ENCODE peak calls at places on chromosomes 5 and 9, in six cellular contexts. C is HCT116, N is neural progenitor cell, H is SK-N-SH, B is GM23248, R is MM.1S. T is an unnamed sample.

GRCh38 chr5:137838976-137839375 is 28.7 kb upstream of the MYOT start:
- DNase-seq in C (no peak), N (no peak), H (no peak), B (no peak), R (no peak), T (no peak)

GRCh38 chr9:134317431-134318414 is 8.5 kb upstream of the RXRA start:
- DNase-seq in C (no peak), N (no peak), H (no peak), B (peak), R (no peak), T (no peak)

GRCh38 chr9:34399729-34400128 is 23.0 kb upstream of the MYORG start:
- DNase-seq in C (no peak), N (no peak), H (no peak), B (no peak), R (no peak), T (no peak)

GRCh38 chr5:180670586-180671359 is 21.4 kb upstream of the FLT4 start:
- DNase-seq in C (peak), N (peak), H (peak), B (peak), R (peak), T (peak)

GRCh38 chr5:154813736-154814135 is 36.7 kb downstream of the FAXDC2 start:
- DNase-seq in C (no peak), N (no peak), H (no peak), B (no peak), R (no peak), T (no peak)

GRCh38 chr5:91927439-91927838 is 544.3 kb upstream of the ARRDC3 start:
- DNase-seq in C (no peak), N (no peak), H (no peak), B (no peak), R (no peak), T (no peak)

GRCh38 chr5:42772265-42772993 is 15.8 kb downstream of the CCDC152 start:
- DNase-seq in C (no peak), N (no peak), H (no peak), B (peak), R (no peak), T (peak)

GRCh38 chr9:68750786-68751185 is 45.7 kb downstream of the PIP5K1B start:
- DNase-seq in C (no peak), N (peak), H (no peak), B (no peak), R (no peak), T (peak)

GRCh38 chr9:128627906-128628305 is 28.7 kb downstream of the DYNC2I2 start:
- DNase-seq in C (no peak), N (no peak), H (peak), B (no peak), R (no peak), T (no peak)

GRCh38 chr5:5025774-5026406 is 114.2 kb upstream of the ADAMTS16 start:
- DNase-seq in C (no peak), N (no peak), H (peak), B (no peak), R (peak), T (peak)

GRCh38 chr9:14530301-14530700 is 162.9 kb downstream of the ZDHHC21 start:
- DNase-seq in C (no peak), N (peak), H (no peak), B (no peak), R (no peak), T (no peak)

GRCh38 chr5:41789434-41789833 is 80.8 kb downstream of the OXCT1 start:
- DNase-seq in C (no peak), N (no peak), H (no peak), B (no peak), R (no peak), T (no peak)

GRCh38 chr5:78757269-78758053 is 108.9 kb upstream of the LHFPL2 start:
- DNase-seq in C (no peak), N (no peak), H (no peak), B (peak), R (peak), T (peak)

GRCh38 chr5:139808481-139809330 is 13.1 kb downstream of the PSD2 start:
- DNase-seq in C (no peak), N (peak), H (no peak), B (peak), R (peak), T (peak)

GRCh38 chr9:80076105-80076504 is 504.3 kb downstream of the TLE4 start:
- DNase-seq in C (no peak), N (no peak), H (no peak), B (no peak), R (no peak), T (peak)

GRCh38 chr9:114995681-114996221 is 65.4 kb upstream of the TNFSF8 start:
- DNase-seq in C (no peak), N (no peak), H (no peak), B (no peak), R (no peak), T (no peak)

GRCh38 chr9:76537150-76537646 is 78.2 kb downstream of the GCNT1 start:
- DNase-seq in C (no peak), N (peak), H (no peak), B (no peak), R (no peak), T (no peak)

GRCh38 chr5:160539431-160539830 is 117.8 kb downstream of the PTTG1 start:
- DNase-seq in C (no peak), N (no peak), H (no peak), B (peak), R (no peak), T (peak)

GRCh38 chr9:84697494-84698114 is 28.1 kb downstream of the NTRK2 start:
- DNase-seq in C (peak), N (peak), H (peak), B (peak), R (peak), T (peak)

GRCh38 chr9:68894502-68894901 is 119.4 kb downstream of the PRKACG start:
- DNase-seq in C (no peak), N (no peak), H (no peak), B (no peak), R (no peak), T (no peak)

GRCh38 chr9:94881946-94882345 is 155.4 kb downstream of the AOPEP start:
- DNase-seq in C (no peak), N (no peak), H (no peak), B (no peak), R (no peak), T (no peak)

GRCh38 chr9:128628471-128629048 is 28.1 kb downstream of the DYNC2I2 start:
- DNase-seq in C (no peak), N (peak), H (peak), B (peak), R (no peak), T (no peak)

GRCh38 chr9:15606667-15607472 is 54.0 kb downstream of the CCDC171 start:
- DNase-seq in C (peak), N (peak), H (peak), B (peak), R (peak), T (peak)

GRCh38 chr9:33436445-33436844 is 10.9 kb downstream of the AQP3 start:
- DNase-seq in C (no peak), N (peak), H (no peak), B (no peak), R (no peak), T (no peak)

GRCh38 chr5:142601432-142601831 is 84.5 kb downstream of the FGF1 start:
- DNase-seq in C (no peak), N (peak), H (no peak), B (peak), R (no peak), T (no peak)

GRCh38 chr5:131252824-131253171 is 11.1 kb upstream of the CDC42SE2 start:
- DNase-seq in C (no peak), N (no peak), H (no peak), B (no peak), R (peak), T (no peak)

GRCh38 chr9:71115448-71115975 is 5.9 kb downstream of the TRPM3 start:
- DNase-seq in C (no peak), N (no peak), H (no peak), B (no peak), R (no peak), T (no peak)

GRCh38 chr5:58965677-58966414 is 383.0 kb downstream of the RAB3C start:
- DNase-seq in C (no peak), N (no peak), H (no peak), B (no peak), R (no peak), T (no peak)

GRCh38 chr9:112489039-112489546 is 2.5 kb downstream of the KIAA1958 start:
- DNase-seq in C (no peak), N (peak), H (no peak), B (no peak), R (no peak), T (no peak)

DNA sequence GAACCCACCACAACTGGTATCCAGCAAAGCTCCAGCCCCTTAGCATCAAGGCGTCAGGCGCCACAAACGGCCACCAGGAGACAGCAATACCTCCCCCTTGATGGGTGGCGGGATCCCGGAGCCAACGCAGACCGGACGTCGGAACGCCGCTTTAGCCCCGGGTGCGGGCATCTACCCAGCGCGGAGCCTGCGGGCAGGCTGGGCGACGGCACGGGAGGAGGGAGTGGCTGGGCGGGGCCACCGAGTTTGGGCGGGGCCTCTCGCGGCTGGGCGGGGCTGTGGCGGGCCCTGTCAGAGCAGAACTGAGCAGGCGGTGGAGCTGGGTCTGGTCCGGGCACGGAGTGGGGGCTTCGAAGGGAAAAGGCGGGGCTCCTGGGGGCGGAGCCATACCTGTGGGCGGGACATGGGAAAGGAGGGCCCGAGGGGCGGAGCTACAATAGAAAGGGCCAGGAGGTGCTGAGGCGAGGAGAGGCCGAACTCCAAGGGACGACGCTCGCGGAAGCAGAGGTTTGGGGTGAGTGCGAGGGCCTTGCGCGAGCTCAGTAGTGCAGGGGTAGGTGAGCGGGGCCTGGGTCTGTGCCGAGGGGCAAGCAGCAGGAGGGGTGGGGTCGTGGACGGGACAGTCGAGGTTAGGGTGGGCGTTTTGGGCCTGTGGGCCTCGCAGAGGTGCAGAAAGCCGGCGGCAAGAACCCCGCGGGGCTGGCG is 40.2 kb upstream of the GARNL3 start:
- DNase-seq in C (peak), N (peak), H (peak), B (peak), R (peak), T (peak)
- H3K9ac ChIP-seq in C (peak), N (no peak), H (peak), B (no peak), R (peak), T (peak)

GRCh38 chr9:125492719-125493118 is 214.3 kb downstream of the MAPKAP1 start:
- DNase-seq in C (no peak), N (no peak), H (no peak), B (no peak), R (no peak), T (no peak)

GRCh38 chr9:125495137-125496119 is 211.6 kb downstream of the MAPKAP1 start:
- DNase-seq in C (peak), N (no peak), H (no peak), B (peak), R (no peak), T (peak)

GRCh38 chr9:125493384-125493783 is 213.6 kb downstream of the MAPKAP1 start:
- DNase-seq in C (no peak), N (no peak), H (no peak), B (no peak), R (no peak), T (no peak)

GRCh38 chr9:125493861-125494554 is 213.0 kb downstream of the MAPKAP1 start:
- DNase-seq in C (no peak), N (no peak), H (no peak), B (peak), R (no peak), T (no peak)

DNA sequence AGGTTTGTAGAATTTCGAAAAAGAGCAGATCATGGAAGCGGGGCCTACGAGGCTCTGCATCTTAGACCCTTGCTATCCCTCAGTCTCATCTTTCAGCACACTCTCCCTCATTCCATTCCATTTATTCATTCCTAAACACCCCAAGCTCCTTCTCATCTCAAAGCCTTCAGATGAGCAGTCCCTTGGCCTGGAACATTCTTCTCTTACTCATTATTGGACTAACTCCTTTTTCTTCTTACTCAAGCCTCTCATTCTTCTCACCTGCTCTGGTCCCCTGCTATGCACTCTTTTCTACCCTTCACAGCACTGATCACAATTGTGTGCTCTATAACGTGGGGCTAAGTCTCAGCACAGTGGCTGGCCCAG is 212.5 kb downstream of the MAPKAP1 start:
- DNase-seq in C (no peak), N (no peak), H (no peak), B (peak), R (no peak), T (peak)
- TF ChIP-seq EZH2phosphoT487 in C (no peak), N (no peak), H (no peak), B (no peak), R (no peak), T (no peak)

DNA sequence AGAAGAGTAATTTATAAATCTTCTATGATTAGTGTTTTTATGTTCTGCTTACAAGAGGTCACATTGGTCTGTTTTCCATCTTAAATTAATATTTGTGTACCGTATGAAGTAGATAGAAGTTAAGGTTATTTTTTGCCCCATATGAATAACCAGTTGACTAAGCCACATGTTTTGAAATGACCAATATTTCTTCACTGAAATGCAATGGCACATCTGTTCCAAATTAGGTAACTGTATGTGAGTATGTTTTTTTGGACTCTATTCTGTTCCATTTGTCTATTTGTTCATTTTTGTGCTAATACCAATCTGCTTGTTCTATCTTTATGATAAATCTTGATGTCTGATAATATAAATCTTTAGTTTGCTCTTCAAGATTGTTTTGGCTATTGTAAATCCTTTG is 17.7 kb downstream of the JAK2 start:
- DNase-seq in C (no peak), N (no peak), H (no peak), B (peak), R (no peak), T (no peak)
- H3K9ac ChIP-seq in C (no peak), N (no peak), H (no peak), B (peak), R (no peak), T (no peak)

DNA sequence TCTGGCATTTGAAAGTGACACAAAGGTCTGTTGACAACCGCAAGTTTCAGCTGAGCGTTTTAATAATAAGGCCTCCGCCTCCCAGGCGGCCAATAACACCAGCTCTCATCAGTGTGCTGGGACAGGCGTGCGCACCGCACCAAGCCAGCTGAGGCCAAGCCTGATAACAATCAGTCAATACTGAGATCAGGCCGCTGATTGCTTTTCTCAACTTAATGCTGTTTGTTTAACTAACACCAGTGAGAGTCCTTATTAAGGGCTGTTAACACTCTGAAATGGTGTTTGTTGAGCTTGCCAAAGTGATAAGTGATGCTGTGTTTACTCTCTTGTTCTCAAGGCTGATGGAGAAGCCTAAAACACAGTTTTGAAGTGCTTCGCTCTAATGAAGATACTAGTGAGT is 330.2 kb upstream of the KLF4 start:
- DNase-seq in C (no peak), N (peak), H (no peak), B (no peak), R (no peak), T (no peak)
- TF ChIP-seq EZH2phosphoT487 in C (no peak), N (no peak), H (no peak), B (no peak), R (no peak), T (no peak)

GRCh38 chr5:107744418-107745330 is 73.9 kb upstream of the EFNA5 start:
- DNase-seq in C (no peak), N (peak), H (no peak), B (no peak), R (no peak), T (no peak)
- H3K9ac ChIP-seq in C (no peak), N (no peak), H (no peak), B (no peak), R (no peak), T (no peak)

GRCh38 chr5:114223866-114224265 is 138.0 kb upstream of the KCNN2 start:
- DNase-seq in C (peak), N (peak), H (peak), B (peak), R (peak), T (peak)
- TF ChIP-seq EZH2phosphoT487 in C (no peak), N (no peak), H (no peak), B (no peak), R (no peak), T (no peak)

GRCh38 chr5:172450861-172451695 is 3.2 kb downstream of the SH3PXD2B start:
- DNase-seq in C (no peak), N (peak), H (peak), B (peak), R (peak), T (peak)
- H3K9ac ChIP-seq in C (no peak), N (no peak), H (no peak), B (peak), R (no peak), T (no peak)

DNA sequence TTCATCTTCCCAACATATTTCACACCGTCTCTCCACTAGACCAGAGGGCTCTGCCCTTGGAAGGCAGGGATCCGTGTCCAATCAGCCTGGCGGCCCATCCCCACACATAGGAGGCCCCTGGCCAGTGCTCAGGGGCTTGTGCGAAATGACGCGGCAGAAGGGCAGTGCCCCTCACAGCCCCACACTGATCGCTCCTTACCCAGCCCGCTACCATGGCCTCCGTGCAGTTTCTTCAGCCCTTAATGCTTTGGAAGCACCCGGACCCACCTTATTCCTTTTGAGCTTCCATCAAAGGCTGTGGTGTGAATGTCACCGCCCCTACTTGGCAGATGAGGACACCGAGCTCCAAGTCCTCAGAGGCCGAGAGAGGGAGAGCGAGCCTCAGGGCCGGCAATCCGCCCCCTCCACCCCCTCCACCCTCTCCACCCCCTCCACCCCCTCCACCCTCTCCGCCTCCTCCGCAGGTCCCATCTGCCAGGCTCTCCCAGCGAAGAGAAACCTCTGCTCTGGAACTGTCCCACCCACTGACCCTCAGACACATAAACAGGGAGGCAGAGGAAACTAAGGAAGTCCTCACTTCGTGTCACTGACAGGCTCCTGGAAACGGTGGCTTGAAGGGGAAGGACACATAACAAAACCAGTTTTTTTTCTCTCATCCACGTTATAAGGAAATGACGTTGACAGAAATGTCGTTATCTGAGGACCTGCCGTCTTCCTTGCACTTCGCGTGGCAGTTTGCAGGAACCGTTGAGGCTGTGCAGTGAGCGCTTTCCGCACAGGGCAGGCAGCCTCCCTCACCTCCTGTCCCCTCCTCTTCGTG is 13.9 kb downstream of the QSOX2 start:
- DNase-seq in C (no peak), N (no peak), H (no peak), B (no peak), R (no peak), T (no peak)
- TF ChIP-seq EZH2phosphoT487 in C (no peak), N (no peak), H (no peak), B (no peak), R (no peak), T (no peak)

DNA sequence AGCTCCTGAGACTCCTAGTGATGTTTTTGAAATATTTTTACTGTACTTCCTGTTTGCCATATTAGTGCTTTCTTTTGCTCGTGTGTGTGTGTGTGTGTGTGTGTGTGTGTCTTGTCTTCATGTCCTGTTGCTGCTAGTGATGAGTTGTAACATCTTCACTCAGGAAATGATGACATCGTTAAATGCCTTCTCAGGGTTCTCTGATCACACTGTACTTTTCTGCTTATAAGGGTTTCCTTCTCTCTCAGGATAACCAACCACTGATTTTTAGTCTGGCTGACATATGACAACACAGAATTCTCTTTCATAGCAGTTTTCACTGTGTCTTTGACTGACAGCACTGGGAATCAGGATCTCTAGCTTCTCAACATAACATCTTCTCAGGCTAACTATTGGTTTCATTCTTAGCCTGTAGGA is 16.1 kb downstream of the SV2C start:
- DNase-seq in C (no peak), N (no peak), H (no peak), B (no peak), R (peak), T (no peak)
- H3K9ac ChIP-seq in C (no peak), N (no peak), H (no peak), B (no peak), R (peak), T (no peak)

T was measured in PC-3.